ENCODE peak calls at places on chromosomes 2 and 18, in nine cellular contexts. X is cardiac fibroblast; N is activated T-cell treated with anti-CD3 and anti-CD28 coated beads for 1 hour; M is NCI-H82; V is activated CD8-positive, alpha-beta memory T cell treated with anti-CD3 and anti-CD28 coated beads, Interleukin-2, amount 10 ng/mL, durations not matched to agents 7 days and 5 days; U is right cardiac atrium; K is cardiac muscle cell; R is stimulated activated CD8-positive, alpha-beta memory T cell treated with anti-CD3 and anti-CD28 coated beads, Interleukin-15, amount 100 ng/mL, for 24 hours; I is GM13977. Y is an unnamed sample.

GRCh38 chr2:176156959-176157498 is at the start of gene HOXD3:
- DNase-seq in I (no peak), R (no peak), X (no peak), N (no peak), K (no peak), V (no peak), U (no peak), M (no peak), Y (no peak)

GRCh38 chr2:60109744-60110143 is 443.7 kb downstream of the BCL11A start:
- DNase-seq in U (no peak), N (no peak), M (no peak), X (no peak), R (no peak), V (no peak), I (no peak), K (no peak), Y (no peak)

GRCh38 chr2:240186191-240186725 is 45.8 kb upstream of the OTOS start:
- DNase-seq in X (no peak), N (no peak), U (no peak), I (no peak), M (no peak), R (no peak), V (no peak), K (no peak), Y (no peak)

GRCh38 chr2:54878182-54878581 is 154.7 kb downstream of the EML6 start:
- DNase-seq in K (no peak), R (no peak), X (no peak), I (no peak), M (peak), N (no peak), U (no peak), V (no peak), Y (no peak)

GRCh38 chr2:232937278-232937906 is 67.3 kb downstream of the SNORC start:
- DNase-seq in K (no peak), U (no peak), X (peak), N (no peak), V (no peak), M (no peak), R (no peak), I (no peak), Y (peak)

GRCh38 chr2:225158360-225158759 is 116.1 kb upstream of the DOCK10 start:
- DNase-seq in X (no peak), U (no peak), K (no peak), M (no peak), I (no peak), V (no peak), N (no peak), R (no peak), Y (no peak)

GRCh38 chr2:8515390-8515761 is 166.5 kb upstream of the ID2 start:
- DNase-seq in V (peak), I (peak), U (peak), N (peak), X (no peak), R (peak), M (no peak), K (no peak), Y (peak)

GRCh38 chr2:25979006-25979405 is 3.3 kb downstream of the KIF3C start:
- DNase-seq in N (no peak), M (no peak), X (no peak), U (no peak), V (no peak), R (no peak), I (no peak), K (no peak), Y (no peak)

GRCh38 chr2:235106874-235107639 is 155.2 kb downstream of the SH3BP4 start:
- DNase-seq in K (peak), M (peak), X (peak), V (no peak), I (peak), U (peak), R (no peak), N (no peak), Y (peak)

GRCh38 chr18:54983041-54983686 is 23.9 kb upstream of the CCDC68 start:
- DNase-seq in I (peak), X (peak), U (no peak), M (peak), V (no peak), R (no peak), K (peak), N (no peak), Y (no peak)

GRCh38 chr2:229257980-229258379 is 13.1 kb downstream of the PID1 start:
- DNase-seq in R (no peak), K (no peak), X (no peak), V (no peak), I (no peak), M (no peak), N (no peak), U (peak), Y (no peak)

GRCh38 chr2:231198291-231199173 is at the start of gene ARMC9:
- DNase-seq in N (peak), X (peak), U (peak), K (peak), V (peak), R (peak), I (peak), M (peak), Y (peak)

Y was measured in adrenal gland.